ENCODE peak calls at places on chromosome 11, in eight cellular contexts. N is pancreas, J is IMR-90, V is fibroblast of villous mesenchyme, A is lower leg skin, Z is colonic mucosa, C is astrocyte, L is upper lobe of right lung. U is an unnamed sample.

GRCh38 chr11:2587976-2588748 is 111.6 kb downstream of the KCNQ1OT1 start:
- DNase-seq in N (no peak), J (no peak), V (no peak), A (peak), Z (no peak), C (no peak), L (peak), U (no peak)

GRCh38 chr11:123195182-123196059 is at the start of gene CLMP:
- DNase-seq in N (no peak), J (peak), V (peak), A (peak), Z (peak), C (peak), L (peak), U (peak)

GRCh38 chr11:113341388-113342165 is 27.2 kb downstream of the TTC12 start:
- DNase-seq in N (no peak), J (no peak), V (no peak), A (no peak), Z (no peak), C (no peak), L (no peak), U (no peak)

GRCh38 chr11:46484101-46484500 is 92.5 kb upstream of the CHRM4 start:
- DNase-seq in N (no peak), J (no peak), V (no peak), A (no peak), Z (no peak), C (no peak), L (no peak), U (no peak)

GRCh38 chr11:917426-917825 is 6.8 kb upstream of the CHID1 start:
- DNase-seq in N (no peak), J (no peak), V (no peak), A (no peak), Z (no peak), C (no peak), L (no peak), U (no peak)

GRCh38 chr11:23263466-23263865 is 403.2 kb upstream of the CCDC179 start:
- DNase-seq in N (no peak), J (no peak), V (no peak), A (no peak), Z (no peak), C (peak), L (no peak), U (no peak)

GRCh38 chr11:131099013-131099412 is 182.7 kb upstream of the SNX19 start:
- DNase-seq in N (no peak), J (peak), V (peak), A (no peak), Z (no peak), C (peak), L (no peak), U (peak)

GRCh38 chr11:125214466-125215204 is 50.1 kb downstream of the PKNOX2 start:
- DNase-seq in N (no peak), J (no peak), V (peak), A (no peak), Z (no peak), C (no peak), L (no peak), U (peak)

GRCh38 chr11:110479070-110479444 is 49.3 kb downstream of the FDX1 start:
- DNase-seq in N (no peak), J (no peak), V (no peak), A (no peak), Z (no peak), C (no peak), L (no peak), U (no peak)

GRCh38 chr11:83538286-83538685 is 252.1 kb upstream of the CCDC90B start:
- DNase-seq in N (no peak), J (no peak), V (no peak), A (no peak), Z (no peak), C (no peak), L (no peak), U (no peak)

GRCh38 chr11:62245271-62245753 is 3.3 kb downstream of the SCGB1D2 start:
- DNase-seq in N (peak), J (peak), V (peak), A (peak), Z (peak), C (peak), L (no peak), U (peak)

GRCh38 chr11:14320020-14320419 is 39.0 kb downstream of the RRAS2 start:
- DNase-seq in N (no peak), J (peak), V (peak), A (no peak), Z (no peak), C (peak), L (no peak), U (peak)

GRCh38 chr11:130390071-130390758 is 38.2 kb downstream of the ADAMTS8 start:
- DNase-seq in N (no peak), J (peak), V (peak), A (no peak), Z (no peak), C (peak), L (no peak), U (peak)

GRCh38 chr11:96267001-96267489 is 76.0 kb downstream of the MAML2 start:
- DNase-seq in N (no peak), J (no peak), V (no peak), A (no peak), Z (no peak), C (no peak), L (no peak), U (peak)

GRCh38 chr11:15649371-15650104 is 534.8 kb downstream of the INSC start:
- DNase-seq in N (no peak), J (peak), V (peak), A (no peak), Z (no peak), C (no peak), L (no peak), U (peak)

GRCh38 chr11:76316726-76317125 is 64.2 kb downstream of the THAP12 start:
- DNase-seq in N (no peak), J (no peak), V (no peak), A (no peak), Z (no peak), C (no peak), L (no peak), U (no peak)

GRCh38 chr11:107018274-107018901 is at the start of gene GUCY1A2:
- DNase-seq in N (peak), J (no peak), V (no peak), A (no peak), Z (no peak), C (peak), L (no peak), U (peak)

GRCh38 chr11:39442177-39442576 is 2017.3 kb downstream of the LRRC4C start:
- DNase-seq in N (no peak), J (no peak), V (no peak), A (no peak), Z (no peak), C (no peak), L (no peak), U (no peak)

GRCh38 chr11:87724358-87724757 is 450.9 kb downstream of the RAB38 start:
- DNase-seq in N (no peak), J (no peak), V (no peak), A (no peak), Z (no peak), C (no peak), L (no peak), U (no peak)

GRCh38 chr11:106344392-106344791 is 266.9 kb downstream of the AASDHPPT start:
- DNase-seq in N (no peak), J (peak), V (peak), A (no peak), Z (no peak), C (peak), L (no peak), U (peak)

GRCh38 chr11:93700830-93701229 is 39.3 kb downstream of the CEP295 start:
- DNase-seq in N (no peak), J (peak), V (peak), A (no peak), Z (no peak), C (peak), L (no peak), U (peak)

GRCh38 chr11:103624708-103625623 is 411.5 kb upstream of the DDI1 start:
- DNase-seq in N (no peak), J (peak), V (peak), A (no peak), Z (no peak), C (peak), L (no peak), U (peak)

GRCh38 chr11:122163420-122163819 is 47.4 kb upstream of the BLID start:
- DNase-seq in N (no peak), J (peak), V (no peak), A (no peak), Z (no peak), C (peak), L (no peak), U (peak)

GRCh38 chr11:103633037-103633788 is 403.2 kb upstream of the DDI1 start:
- DNase-seq in N (no peak), J (peak), V (peak), A (no peak), Z (no peak), C (peak), L (no peak), U (peak)

GRCh38 chr11:35158371-35159081 is 19.6 kb downstream of the CD44 start:
- DNase-seq in N (no peak), J (no peak), V (peak), A (peak), Z (peak), C (no peak), L (no peak), U (peak)

GRCh38 chr11:47565340-47566165 is at the start of gene PTPMT1:
- DNase-seq in N (peak), J (peak), V (peak), A (peak), Z (peak), C (peak), L (peak), U (peak)

GRCh38 chr11:637333-637592 is 194 bp downstream of the DRD4 start:
- DNase-seq in N (no peak), J (no peak), V (no peak), A (no peak), Z (no peak), C (no peak), L (no peak), U (no peak)

GRCh38 chr11:102154806-102155205 is 44.6 kb downstream of the YAP1 start:
- DNase-seq in N (no peak), J (no peak), V (peak), A (no peak), Z (no peak), C (no peak), L (no peak), U (no peak)

GRCh38 chr11:75342966-75343870 is 8.2 kb downstream of the ARRB1 start:
- DNase-seq in N (peak), J (peak), V (peak), A (no peak), Z (peak), C (peak), L (peak), U (no peak)

GRCh38 chr11:122711831-122712378 is 56.4 kb downstream of the UBASH3B start:
- DNase-seq in N (no peak), J (no peak), V (peak), A (no peak), Z (no peak), C (peak), L (no peak), U (peak)

GRCh38 chr11:8084352-8084751 is 3.3 kb downstream of the TUB start:
- DNase-seq in N (no peak), J (no peak), V (no peak), A (no peak), Z (no peak), C (no peak), L (no peak), U (no peak)

GRCh38 chr11:86523738-86524602 is 148.4 kb downstream of the ME3 start:
- DNase-seq in N (peak), J (peak), V (peak), A (no peak), Z (no peak), C (peak), L (no peak), U (peak)

GRCh38 chr11:46278387-46279173 is 1.1 kb downstream of the CREB3L1 start:
- DNase-seq in N (peak), J (peak), V (peak), A (peak), Z (peak), C (no peak), L (peak), U (peak)

GRCh38 chr11:65492637-65493366 is 6.0 kb upstream of the MALAT1 start:
- DNase-seq in N (peak), J (peak), V (peak), A (peak), Z (peak), C (peak), L (peak), U (peak)

GRCh38 chr11:65491163-65491465 is 7.7 kb upstream of the MALAT1 start:
- DNase-seq in N (no peak), J (no peak), V (peak), A (peak), Z (no peak), C (no peak), L (no peak), U (peak)

GRCh38 chr11:65492387-65492636 is 6.5 kb upstream of the MALAT1 start:
- DNase-seq in N (no peak), J (no peak), V (no peak), A (no peak), Z (no peak), C (no peak), L (no peak), U (no peak)

GRCh38 chr11:65493367-65494176 is 5.3 kb upstream of the MALAT1 start:
- DNase-seq in N (peak), J (peak), V (peak), A (peak), Z (peak), C (peak), L (peak), U (peak)

DNA sequence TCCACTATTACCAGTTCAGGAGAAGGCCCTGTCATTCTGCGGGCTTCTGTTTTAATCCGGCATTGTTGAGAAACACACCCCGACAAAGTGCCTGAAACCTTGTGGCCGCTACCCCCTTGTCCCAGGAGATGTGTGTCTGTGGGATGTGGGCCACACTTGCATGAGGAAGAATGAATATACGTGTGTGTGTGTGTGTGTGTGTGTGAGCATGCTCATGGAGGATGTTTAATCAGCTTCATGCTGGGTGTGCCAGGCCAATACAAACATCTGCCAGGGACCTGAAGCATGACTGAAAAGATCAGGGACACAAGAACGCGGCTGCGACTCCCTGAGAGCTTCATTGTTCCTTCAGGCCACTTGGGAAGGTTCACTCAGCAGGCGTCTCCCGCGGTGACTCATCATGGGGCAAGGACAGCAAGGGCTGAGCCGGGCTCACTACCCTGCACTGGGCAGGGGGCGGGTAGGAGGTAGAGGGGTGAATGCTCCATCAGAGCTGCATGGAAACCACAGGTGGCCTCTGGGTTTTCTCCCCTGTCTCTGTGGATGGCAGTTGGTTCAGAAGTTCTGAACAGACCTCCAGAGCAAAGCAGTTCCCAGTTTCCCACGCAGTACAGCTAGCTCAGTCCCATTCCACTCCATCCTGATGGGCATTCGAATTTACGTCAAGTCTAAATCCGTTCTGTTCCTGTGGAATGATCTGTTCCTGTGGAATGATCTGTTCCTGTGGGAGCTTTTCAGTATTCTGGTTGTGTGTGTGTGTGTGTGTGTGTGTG is 7.0 kb upstream of the MALAT1 start:
- DNase-seq in N (peak), J (peak), V (peak), A (peak), Z (peak), C (peak), L (peak), U (peak)
- H3K4me3 ChIP-seq in N (no peak), J (no peak), V (no peak), A (no peak), Z (no peak), C (peak), L (no peak), U (no peak)

GRCh38 chr11:70482529-70482917 is 84.2 kb downstream of the CTTN start:
- DNase-seq in N (no peak), J (peak), V (peak), A (no peak), Z (no peak), C (peak), L (no peak), U (peak)
- H3K4me3 ChIP-seq in N (no peak), J (no peak), V (no peak), A (no peak), Z (no peak), C (no peak), L (no peak), U (no peak)

GRCh38 chr11:112290462-112290894 is 29.8 kb upstream of the PLET1 start:
- DNase-seq in N (no peak), J (no peak), V (peak), A (no peak), Z (no peak), C (no peak), L (no peak), U (no peak)

GRCh38 chr11:112292188-112292587 is 31.5 kb upstream of the PLET1 start:
- DNase-seq in N (no peak), J (no peak), V (no peak), A (no peak), Z (no peak), C (no peak), L (no peak), U (no peak)

GRCh38 chr11:112288021-112288420 is 27.4 kb upstream of the PLET1 start:
- DNase-seq in N (no peak), J (no peak), V (no peak), A (no peak), Z (no peak), C (no peak), L (no peak), U (no peak)

GRCh38 chr11:112291191-112291590 is 30.5 kb upstream of the PLET1 start:
- DNase-seq in N (no peak), J (no peak), V (no peak), A (no peak), Z (no peak), C (no peak), L (no peak), U (no peak)

GRCh38 chr11:112289588-112290461 is 29.2 kb upstream of the PLET1 start:
- DNase-seq in N (peak), J (peak), V (peak), A (peak), Z (peak), C (no peak), L (peak), U (peak)
- H3K4me3 ChIP-seq in N (peak), J (peak), V (peak), A (no peak), Z (peak), C (peak), L (peak), U (peak)

DNA sequence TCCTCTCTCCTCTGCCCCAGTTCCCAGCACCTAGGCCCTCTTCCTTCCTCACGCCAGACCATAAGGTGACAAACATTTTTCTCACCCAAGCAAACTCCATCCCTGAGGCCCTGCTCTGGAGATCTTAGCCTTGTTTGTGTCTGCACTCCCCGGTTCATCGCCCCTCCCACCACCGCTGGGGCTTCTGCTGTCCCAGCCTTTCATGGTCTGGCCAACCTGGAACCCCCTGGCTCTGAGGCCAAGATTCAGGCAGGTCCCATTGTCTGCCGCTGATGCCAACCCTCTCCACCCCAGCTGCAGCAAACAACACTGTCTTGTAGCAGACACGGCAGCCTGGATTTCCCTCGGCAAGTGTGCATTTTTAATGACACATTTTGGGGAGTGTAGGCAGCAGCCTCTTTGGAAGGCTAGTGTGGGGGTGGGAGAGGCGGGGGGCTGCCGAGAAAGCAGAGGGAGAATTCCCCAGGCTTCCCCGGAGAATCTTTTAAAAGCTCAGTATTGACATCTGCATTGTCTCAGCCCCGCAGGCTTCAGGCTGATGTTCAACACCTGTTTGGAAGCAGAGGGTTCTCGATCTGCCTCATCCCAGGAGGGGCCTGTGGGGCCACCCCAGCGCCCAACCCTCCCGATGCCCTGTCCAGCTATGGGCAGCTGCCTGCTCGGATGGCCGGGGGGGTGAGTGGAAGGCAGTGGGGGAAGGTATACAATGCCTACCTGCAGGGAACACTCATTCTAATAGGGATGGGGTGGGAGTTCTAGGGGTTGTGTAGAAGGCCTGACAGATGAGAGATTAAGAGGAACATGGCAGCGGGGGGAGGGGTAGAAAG is 41.6 kb downstream of the NECTIN1 start:
- DNase-seq in N (no peak), J (no peak), V (no peak), A (no peak), Z (no peak), C (no peak), L (no peak), U (no peak)
- H3K4me3 ChIP-seq in N (no peak), J (no peak), V (no peak), A (no peak), Z (no peak), C (no peak), L (no peak), U (no peak)

DNA sequence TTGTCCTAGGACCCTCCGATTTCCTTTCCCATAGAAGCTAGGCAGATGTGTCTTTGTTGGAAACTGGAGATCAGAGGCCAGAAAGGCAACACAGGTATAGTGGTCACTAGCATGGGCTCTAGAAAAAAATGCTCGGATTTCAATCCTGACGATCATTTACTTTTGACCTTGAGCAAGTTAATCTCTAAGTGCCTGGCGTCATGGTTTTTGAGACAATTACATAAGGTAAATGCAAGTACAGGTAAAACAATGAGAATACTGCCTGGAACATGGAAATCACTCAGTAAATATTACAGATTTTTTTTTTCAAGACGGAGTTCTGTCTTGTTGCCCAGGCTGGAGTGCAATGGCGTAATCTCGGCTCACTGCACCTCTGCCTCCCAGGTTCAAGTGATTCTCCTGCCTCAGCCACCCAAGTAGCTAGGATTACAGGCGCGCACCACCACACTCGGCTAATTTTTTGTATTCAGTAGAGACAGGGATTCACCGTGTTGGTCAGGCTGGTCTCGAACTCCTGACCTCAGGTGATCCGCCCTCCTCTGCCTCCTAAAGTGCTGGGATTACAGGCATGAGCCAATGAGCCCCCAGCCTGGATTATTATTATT is 1.1 kb upstream of the DENND5A start:
- DNase-seq in N (no peak), J (no peak), V (no peak), A (no peak), Z (no peak), C (no peak), L (no peak), U (no peak)
- H3K4me3 ChIP-seq in N (peak), J (no peak), V (no peak), A (no peak), Z (no peak), C (no peak), L (peak), U (no peak)